ENCODE peak calls at places on chromosomes 4 and X, in four cellular contexts. P is H9, W is IMR-90, C is H1. M is an unnamed sample.
A peak's percentile ranks its signal among the peaks of the same experiment; 100 is the strongest.

GRCh38 chr4:19266566-19266965 is 985.1 kb upstream of the SLIT2 start:
- DNase-seq in W (no peak), C (no peak), P (no peak), M (peak; percentile 44)

GRCh38 chr4:533318-534100 is 34.5 kb downstream of the PIGG start:
- DNase-seq in P (no peak), W (no peak), C (no peak), M (no peak)

GRCh38 chr4:152651473-152652060 is 28.2 kb downstream of the TMEM154 start:
- DNase-seq in C (no peak), W (no peak), P (no peak), M (no peak)

GRCh38 chr4:57308301-57308700 is 198.1 kb upstream of the IGFBP7 start:
- DNase-seq in W (no peak), P (no peak), C (no peak), M (no peak)

GRCh38 chr4:31139767-31140166 is 419.6 kb downstream of the PCDH7 start:
- DNase-seq in W (no peak), P (no peak), C (no peak), M (no peak)

GRCh38 chr4:24799544-24800272 is 4.3 kb downstream of the SOD3 start:
- DNase-seq in W (no peak), P (no peak), C (peak; percentile 58), M (peak; percentile 8)

GRCh38 chrX:34918091-34918736 is 24.4 kb upstream of the FAM47B start:
- DNase-seq in P (no peak), C (no peak), W (peak; percentile 66), M (no peak)

GRCh38 chrX:133654801-133655200 is 239.5 kb upstream of the GPC4 start:
- DNase-seq in P (no peak), W (peak; percentile 19), C (no peak), M (no peak)

GRCh38 chrX:10007604-10008003 is 40.4 kb downstream of the CLDN34 start:
- DNase-seq in W (peak; percentile 73), C (no peak), P (no peak), M (no peak)

GRCh38 chrX:41870719-41871151 is 52.6 kb downstream of the CASK start:
- DNase-seq in C (no peak), W (no peak), P (no peak), M (no peak)

GRCh38 chr4:85603437-85604336 is 128.7 kb downstream of the ARHGAP24 start:
- DNase-seq in P (no peak), W (no peak), C (no peak), M (no peak)

GRCh38 chrX:154596290-154596929 is 11.5 kb downstream of the CTAG1A start:
- DNase-seq in P (peak; percentile 87), C (peak; percentile 53), W (peak; percentile 16), M (peak; percentile 98)

GRCh38 chr4:1043658-1044468 is 32.4 kb downstream of the FGFRL1 start:
- DNase-seq in P (peak; percentile 82), C (peak; percentile 73), W (peak; percentile 99), M (peak; percentile 97)

GRCh38 chr4:99033956-99034355 is 38.4 kb downstream of the METAP1 start:
- DNase-seq in W (peak; percentile 19), C (no peak), P (no peak), M (peak; percentile 34)

GRCh38 chrX:140918398-140919043 is 83.9 kb upstream of the SPANXB1 start:
- DNase-seq in C (peak; percentile 47), W (peak; percentile 54), P (peak; percentile 71), M (peak; percentile 95)

GRCh38 chrX:118056870-118057269 is 59.7 kb downstream of the KLHL13 start:
- DNase-seq in W (no peak), P (no peak), C (no peak), M (no peak)

GRCh38 chr4:127140306-127140705 is 492.5 kb upstream of the INTU start:
- DNase-seq in W (peak; percentile 60), C (no peak), P (no peak), M (no peak)

GRCh38 chrX:136063340-136064079 is 78.3 kb downstream of the SLC9A6 start:
- DNase-seq in C (no peak), P (no peak), W (no peak), M (peak; percentile 44)

GRCh38 chrX:49773993-49774392 is 55.1 kb upstream of the PAGE4 start:
- DNase-seq in P (no peak), W (no peak), C (no peak), M (no peak)

GRCh38 chr4:68434277-68434676 is 13.0 kb upstream of the TMPRSS11E start:
- DNase-seq in P (no peak), W (no peak), C (no peak), M (no peak)

GRCh38 chr4:8558080-8558960 is 21.9 kb upstream of the GPR78 start:
- DNase-seq in W (no peak), C (no peak), P (no peak), M (no peak)

GRCh38 chr4:153267915-153268694 is 63.9 kb downstream of the TRIM2 start:
- DNase-seq in C (no peak), W (no peak), P (no peak), M (no peak)

GRCh38 chr4:55949480-55949802 is 696 bp downstream of the CEP135 start:
- DNase-seq in W (no peak), C (no peak), P (no peak), M (no peak)

GRCh38 chrX:104695593-104695992 is 129.6 kb downstream of the IL1RAPL2 start:
- DNase-seq in W (no peak), C (no peak), P (no peak), M (no peak)

GRCh38 chr4:75637176-75637575 is 6.8 kb upstream of the CDKL2 start:
- DNase-seq in W (peak; percentile 59), P (no peak), C (no peak), M (no peak)

GRCh38 chr4:80237992-80238391 is 28.5 kb upstream of the FGF5 start:
- DNase-seq in W (peak; percentile 96), P (no peak), C (no peak), M (no peak)

GRCh38 chr4:164402554-164402953 is 351.4 kb upstream of the SMIM31 start:
- DNase-seq in P (no peak), C (no peak), W (no peak), M (no peak)

GRCh38 chrX:107678957-107679740 is 50.8 kb downstream of the PRPS1 start:
- DNase-seq in W (peak; percentile 71), P (peak; percentile 39), C (no peak), M (no peak)

GRCh38 chr4:133130171-133130570 is 18.9 kb upstream of the PCDH10 start:
- DNase-seq in P (no peak), C (no peak), W (no peak), M (peak; percentile 50)

GRCh38 chrX:118337687-118338086 is 8.2 kb upstream of the WDR44 start:
- DNase-seq in P (no peak), W (no peak), C (no peak), M (no peak)

GRCh38 chr4:94577136-94577535 is 125.4 kb downstream of the PDLIM5 start:
- DNase-seq in C (no peak), P (peak; percentile 55), W (peak; percentile 67), M (peak; percentile 95)

GRCh38 chrX:45517090-45517973 is 316.7 kb upstream of the DIPK2B start:
- DNase-seq in C (no peak), W (peak; percentile 83), P (no peak), M (peak; percentile 61)

GRCh38 chr4:48570646-48571220 is 80.7 kb downstream of the ZAR1 start:
- DNase-seq in W (peak; percentile 76), C (no peak), P (no peak), M (no peak)

GRCh38 chrX:133652185-133652584 is 236.9 kb upstream of the GPC4 start:
- DNase-seq in P (no peak), W (no peak), C (no peak), M (no peak)

GRCh38 chr4:114495471-114495928 is 103.1 kb upstream of the UGT8 start:
- DNase-seq in P (peak; percentile 92), C (peak; percentile 59), W (no peak), M (peak; percentile 98)

GRCh38 chrX:10055430-10055829 is 88.3 kb downstream of the CLDN34 start:
- DNase-seq in W (no peak), P (no peak), C (no peak), M (no peak)

GRCh38 chr4:151624606-151625565 is 135.9 kb downstream of the GATB start:
- DNase-seq in W (no peak), P (no peak), C (no peak), M (no peak)

DNA sequence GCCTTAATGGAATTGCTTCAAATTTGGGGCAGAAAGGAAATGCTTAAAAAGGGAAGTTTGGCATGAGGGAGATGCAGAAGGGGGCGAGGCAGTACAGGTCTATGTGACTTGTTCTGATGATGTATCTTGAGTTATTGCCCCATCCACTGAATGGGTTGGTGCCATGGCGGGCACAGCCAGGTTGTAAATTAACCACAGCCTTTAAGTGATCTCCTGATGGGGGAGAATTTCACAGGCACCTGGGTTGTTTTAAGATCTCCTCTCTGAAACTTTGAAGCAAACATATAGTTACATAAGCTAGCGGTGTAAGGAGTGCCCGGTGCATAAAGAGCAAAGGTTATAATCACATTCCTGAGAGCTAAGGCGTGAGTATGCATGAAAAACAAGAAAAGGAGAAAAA is 37.0 kb downstream of the NPY5R start:
- DNase-seq in P (no peak), C (no peak), W (no peak), M (no peak)
- H3K56ac ChIP-seq in P (no peak overlapping the region), C (no peak overlapping the region), W (no peak overlapping the region), M (no peak overlapping the region)

DNA sequence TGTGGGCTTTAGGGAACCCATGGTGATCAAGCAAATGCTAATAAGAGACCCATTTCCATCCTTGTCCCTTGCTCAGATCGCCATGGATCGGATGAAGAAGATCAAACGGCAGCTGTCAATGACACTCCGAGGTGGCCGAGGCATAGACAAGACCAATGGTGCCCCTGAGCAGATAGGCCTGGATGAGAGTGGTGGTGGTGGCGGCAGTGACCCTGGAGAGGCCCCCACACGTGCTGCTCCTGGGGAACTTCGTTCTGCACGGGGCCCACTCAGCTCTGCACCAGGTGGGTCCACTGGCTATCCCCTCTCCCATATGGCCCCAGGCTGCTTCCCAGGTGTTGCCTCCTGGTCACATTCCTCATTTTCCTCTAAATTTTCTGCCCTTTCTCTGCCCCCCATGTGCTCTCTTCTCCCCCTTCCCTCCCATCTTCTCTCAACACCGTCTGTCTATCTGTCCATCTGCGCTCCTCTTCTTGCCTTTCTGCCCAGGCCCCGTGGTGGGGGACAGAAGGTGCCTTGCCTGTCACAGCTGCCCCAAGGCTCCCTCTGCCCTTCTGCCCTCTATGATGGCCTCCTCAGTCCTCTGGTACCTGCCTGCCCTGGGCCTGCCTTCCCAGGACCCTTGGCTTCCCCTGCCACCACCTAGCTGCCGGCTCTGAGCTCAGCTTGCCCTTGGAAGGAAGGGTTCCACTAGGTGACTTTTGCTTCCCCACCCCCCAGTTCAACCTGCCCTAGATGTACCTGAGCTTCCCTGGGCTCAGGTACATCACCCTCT is 5.2 kb downstream of the CDK16 start:
- DNase-seq in W (no peak), P (no peak), C (no peak), M (no peak)
- H3K56ac ChIP-seq in W (no peak overlapping the region), P (no peak overlapping the region), C (no peak overlapping the region), M (no peak overlapping the region)

DNA sequence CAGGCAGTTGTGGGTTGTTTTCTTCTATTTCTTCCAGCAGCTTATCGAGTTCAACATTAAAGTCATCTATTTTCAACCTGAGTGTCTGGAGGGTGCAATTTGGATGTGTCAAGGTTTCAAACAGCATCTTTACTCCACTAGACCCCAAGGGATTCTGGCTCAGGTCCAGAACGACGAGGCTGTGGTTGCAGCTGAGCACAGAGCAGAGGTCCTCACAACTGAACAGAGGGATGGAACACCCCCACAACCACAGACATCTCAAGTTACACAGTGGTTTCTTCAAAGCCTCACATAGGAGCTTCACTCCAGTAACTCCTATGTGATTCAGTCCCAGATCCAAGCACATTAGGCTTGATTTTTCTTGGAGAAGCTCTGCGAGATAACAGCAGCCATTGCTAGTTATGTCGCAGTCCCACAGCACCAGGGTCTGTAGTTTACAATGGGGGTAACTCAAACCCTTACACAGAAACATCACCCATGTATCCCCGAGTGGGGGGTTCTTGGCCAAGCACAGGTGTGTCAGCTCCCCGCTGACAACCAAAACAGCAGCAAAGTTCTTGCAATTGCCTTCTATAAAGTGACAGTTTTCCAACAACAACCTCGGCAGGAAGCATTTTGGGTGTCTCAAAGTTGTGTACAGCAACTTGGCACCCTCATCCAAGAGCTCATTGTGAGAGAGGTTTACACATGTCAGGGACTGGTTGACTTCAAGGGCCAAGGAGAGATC is 2.8 kb downstream of the NLRP2B start:
- DNase-seq in C (no peak), P (no peak), W (no peak), M (no peak)
- H3K56ac ChIP-seq in C (no peak overlapping the region), P (no peak overlapping the region), W (no peak overlapping the region), M (no peak overlapping the region)

GRCh38 chr4:122932763-122933162 is 10.4 kb upstream of the NUDT6 start:
- DNase-seq in P (no peak), W (no peak), C (no peak), M (no peak)
- H3K56ac ChIP-seq in P (no peak overlapping the region), W (no peak overlapping the region), C (no peak overlapping the region), M (no peak overlapping the region)

M was measured in mesendoderm.